ENCODE peak calls at places on chromosomes 12 and 14, in four cellular contexts. N, V, S and G are unnamed samples.

GRCh38 chr12:74317078-74317581 is 220.5 kb upstream of the ATXN7L3B start:
- DNase-seq in N (no peak), V (peak; percentile 14), S (no peak), G (no peak)

GRCh38 chr14:30656190-30656632 is 34.1 kb downstream of the SCFD1 start:
- DNase-seq in N (no peak), V (peak; percentile 34), S (no peak), G (no peak)

GRCh38 chr12:1500095-1500801 is 94.1 kb downstream of the FBXL14 start:
- DNase-seq in N (no peak), V (no peak), S (no peak), G (peak; percentile 79)

GRCh38 chr12:118960161-118960560 is 21.2 kb upstream of the SRRM4 start:
- DNase-seq in N (no peak), V (no peak), S (no peak), G (no peak)

GRCh38 chr12:105357162-105357691 is 26.7 kb downstream of the C12orf75 start:
- DNase-seq in N (no peak), V (peak; percentile 6), S (no peak), G (no peak)

GRCh38 chr12:115984607-115985006 is 292.9 kb downstream of the MED13L start:
- DNase-seq in N (no peak), V (no peak), S (no peak), G (no peak)

GRCh38 chr12:112122823-112123690 is 2.3 kb upstream of the TRAFD1 start:
- DNase-seq in N (no peak), V (no peak), S (no peak), G (no peak)

GRCh38 chr14:100372357-100373048 is 49.4 kb downstream of the SLC25A47 start:
- DNase-seq in N (no peak), V (no peak), S (no peak), G (no peak)

GRCh38 chr12:25764892-25765291 is 193.6 kb upstream of the RASSF8 start:
- DNase-seq in N (no peak), V (no peak), S (no peak), G (no peak)

GRCh38 chr12:54421175-54421872 is 2.3 kb upstream of the ITGA5 start:
- DNase-seq in N (no peak), V (no peak), S (no peak), G (no peak)

GRCh38 chr12:31989571-31989970 is 30.4 kb downstream of the RESF1 start:
- DNase-seq in N (no peak), V (no peak), S (no peak), G (no peak)

GRCh38 chr12:32181498-32182175 is 75.0 kb downstream of the BICD1 start:
- DNase-seq in N (no peak), V (no peak), S (no peak), G (no peak)

GRCh38 chr12:98893601-98894411 is 248.7 kb downstream of the APAF1 start:
- DNase-seq in N (no peak), V (no peak), S (no peak), G (no peak)

GRCh38 chr12:58540480-58541299 is 379.6 kb downstream of the LRIG3 start:
- DNase-seq in N (no peak), V (peak; percentile 48), S (no peak), G (peak; percentile 76)

GRCh38 chr12:12327802-12328201 is 22.2 kb downstream of the MANSC1 start:
- DNase-seq in N (no peak), V (peak; percentile 30), S (peak; percentile 50), G (no peak)

GRCh38 chr14:60106341-60106740 is 14.6 kb downstream of the PCNX4 start:
- DNase-seq in N (no peak), V (no peak), S (no peak), G (no peak)

GRCh38 chr14:76947078-76947837 is 81.2 kb downstream of the IRF2BPL start:
- DNase-seq in N (peak; percentile 46), V (peak; percentile 81), S (peak; percentile 80), G (peak; percentile 93)

GRCh38 chr14:61258985-61259384 is 22.2 kb downstream of the TMEM30B start:
- DNase-seq in N (no peak), V (no peak), S (no peak), G (no peak)

GRCh38 chr14:52267501-52268190 is at the start of gene PTGDR:
- DNase-seq in N (no peak), V (no peak), S (no peak), G (peak; percentile 83)

GRCh38 chr12:1575799-1576401 is 18.5 kb downstream of the FBXL14 start:
- DNase-seq in N (no peak), V (no peak), S (no peak), G (no peak)

GRCh38 chr12:50257226-50258166 is 25.8 kb downstream of the LIMA1 start:
- DNase-seq in N (no peak), V (no peak), S (no peak), G (no peak)

GRCh38 chr12:61676520-61676919 is 583.7 kb upstream of the USP15 start:
- DNase-seq in N (no peak), V (peak; percentile 15), S (no peak), G (no peak)

GRCh38 chr12:51450816-51451215 is 26.2 kb downstream of the SLC4A8 start:
- DNase-seq in N (no peak), V (no peak), S (no peak), G (no peak)

GRCh38 chr12:129903092-129903945 is 506 bp downstream of the TMEM132D start:
- DNase-seq in N (no peak), V (no peak), S (no peak), G (no peak)

GRCh38 chr12:6061661-6062060 is 62.8 kb downstream of the VWF start:
- DNase-seq in N (no peak), V (no peak), S (no peak), G (no peak)